ENCODE peak calls at places on chromosomes 6 and 20, in seven cellular contexts. One of them, this sample, is unnamed.

GRCh38 chr20:34512955-34513419 is 3.2 kb upstream of the DYNLRB1 start:
- DNase-seq in SK-N-SH: no peak
- DNase-seq in K562: no peak
- DNase-seq in HepG2: no peak
- DNase-seq in H1: no peak
- DNase-seq in HCT116: no peak
- DNase-seq in GM12878: no peak
- DNase-seq in this sample: no peak

GRCh38 chr20:43334080-43334479 is 123.6 kb upstream of the SRSF6 start:
- DNase-seq in HCT116: no peak
- DNase-seq in HepG2: no peak
- DNase-seq in K562: no peak
- DNase-seq in SK-N-SH: no peak
- DNase-seq in GM12878: no peak
- DNase-seq in H1: no peak
- DNase-seq in this sample: no peak

GRCh38 chr6:161029195-161029809 is 37.7 kb downstream of the MAP3K4 start:
- DNase-seq in HCT116: no peak
- DNase-seq in K562: no peak
- DNase-seq in SK-N-SH: no peak
- DNase-seq in HepG2: no peak
- DNase-seq in GM12878: peak
- DNase-seq in H1: no peak
- DNase-seq in this sample: no peak

GRCh38 chr6:55047433-55048044 is 126.8 kb upstream of the HCRTR2 start:
- DNase-seq in GM12878: no peak
- DNase-seq in SK-N-SH: no peak
- DNase-seq in HCT116: no peak
- DNase-seq in HepG2: no peak
- DNase-seq in H1: no peak
- DNase-seq in K562: no peak
- DNase-seq in this sample: no peak

GRCh38 chr6:112225691-112226090 is 28.7 kb downstream of the LAMA4 start:
- DNase-seq in HepG2: no peak
- DNase-seq in SK-N-SH: no peak
- DNase-seq in GM12878: no peak
- DNase-seq in K562: no peak
- DNase-seq in H1: no peak
- DNase-seq in HCT116: no peak
- DNase-seq in this sample: no peak

GRCh38 chr20:57707849-57708693 is 1.7 kb downstream of the PMEPA1 start:
- DNase-seq in HepG2: no peak
- DNase-seq in H1: no peak
- DNase-seq in K562: no peak
- DNase-seq in SK-N-SH: no peak
- DNase-seq in GM12878: no peak
- DNase-seq in HCT116: no peak
- DNase-seq in this sample: peak

GRCh38 chr6:65182681-65183080 is 524.3 kb downstream of the EYS start:
- DNase-seq in GM12878: no peak
- DNase-seq in K562: no peak
- DNase-seq in HepG2: no peak
- DNase-seq in HCT116: no peak
- DNase-seq in H1: no peak
- DNase-seq in SK-N-SH: no peak
- DNase-seq in this sample: no peak

GRCh38 chr6:79946773-79947190 is 571 bp downstream of the ELOVL4 start:
- DNase-seq in SK-N-SH: no peak
- DNase-seq in HCT116: no peak
- DNase-seq in H1: no peak
- DNase-seq in GM12878: no peak
- DNase-seq in K562: no peak
- DNase-seq in HepG2: no peak
- DNase-seq in this sample: no peak

GRCh38 chr20:8155229-8155628 is 23.2 kb downstream of the PLCB1 start:
- DNase-seq in GM12878: no peak
- DNase-seq in SK-N-SH: no peak
- DNase-seq in K562: no peak
- DNase-seq in HepG2: peak
- DNase-seq in HCT116: no peak
- DNase-seq in H1: no peak
- DNase-seq in this sample: no peak

GRCh38 chr6:160667854-160668481 is 3.9 kb upstream of the LPA start:
- DNase-seq in K562: peak
- DNase-seq in HCT116: peak
- DNase-seq in HepG2: peak
- DNase-seq in SK-N-SH: peak
- DNase-seq in H1: peak
- DNase-seq in GM12878: peak
- DNase-seq in this sample: peak

GRCh38 chr6:76250666-76251065 is 178.2 kb upstream of the IMPG1 start:
- DNase-seq in GM12878: no peak
- DNase-seq in K562: no peak
- DNase-seq in HepG2: no peak
- DNase-seq in SK-N-SH: no peak
- DNase-seq in HCT116: no peak
- DNase-seq in H1: no peak
- DNase-seq in this sample: no peak

GRCh38 chr6:70131528-70131927 is 171.4 kb downstream of the COL9A1 start:
- DNase-seq in K562: no peak
- DNase-seq in HCT116: no peak
- DNase-seq in HepG2: no peak
- DNase-seq in SK-N-SH: no peak
- DNase-seq in H1: no peak
- DNase-seq in GM12878: peak
- DNase-seq in this sample: no peak

GRCh38 chr20:38270869-38271608 is 10.5 kb upstream of the KIAA1755 start:
- DNase-seq in GM12878: no peak
- DNase-seq in H1: no peak
- DNase-seq in HCT116: peak
- DNase-seq in HepG2: no peak
- DNase-seq in K562: no peak
- DNase-seq in SK-N-SH: no peak
- DNase-seq in this sample: peak

GRCh38 chr20:62768815-62769287 is 27.4 kb upstream of the MRGBP start:
- DNase-seq in GM12878: no peak
- DNase-seq in H1: no peak
- DNase-seq in HepG2: no peak
- DNase-seq in HCT116: no peak
- DNase-seq in SK-N-SH: no peak
- DNase-seq in K562: no peak
- DNase-seq in this sample: peak

GRCh38 chr6:148406579-148407371 is 64.1 kb downstream of the SASH1 start:
- DNase-seq in HepG2: no peak
- DNase-seq in H1: no peak
- DNase-seq in GM12878: no peak
- DNase-seq in SK-N-SH: no peak
- DNase-seq in K562: no peak
- DNase-seq in HCT116: no peak
- DNase-seq in this sample: no peak

GRCh38 chr20:33875055-33875454 is 63.9 kb downstream of the CHMP4B start:
- DNase-seq in K562: no peak
- DNase-seq in GM12878: no peak
- DNase-seq in H1: no peak
- DNase-seq in HCT116: no peak
- DNase-seq in HepG2: no peak
- DNase-seq in SK-N-SH: no peak
- DNase-seq in this sample: no peak

GRCh38 chr20:56437196-56437960 is 25.3 kb downstream of the CASS4 start:
- DNase-seq in H1: no peak
- DNase-seq in HepG2: no peak
- DNase-seq in K562: no peak
- DNase-seq in GM12878: no peak
- DNase-seq in SK-N-SH: no peak
- DNase-seq in HCT116: no peak
- DNase-seq in this sample: no peak

GRCh38 chr6:64520050-64520449 is 884.4 kb downstream of the PHF3 start:
- DNase-seq in HepG2: no peak
- DNase-seq in K562: no peak
- DNase-seq in HCT116: no peak
- DNase-seq in SK-N-SH: no peak
- DNase-seq in GM12878: peak
- DNase-seq in H1: no peak
- DNase-seq in this sample: no peak

GRCh38 chr20:38143646-38144554 is 21.2 kb downstream of the TGM2 start:
- DNase-seq in GM12878: no peak
- DNase-seq in HCT116: no peak
- DNase-seq in HepG2: peak
- DNase-seq in K562: peak
- DNase-seq in SK-N-SH: peak
- DNase-seq in H1: no peak
- DNase-seq in this sample: peak

GRCh38 chr20:62938105-62938888 is at the start of gene GID8:
- DNase-seq in HCT116: no peak
- DNase-seq in HepG2: peak
- DNase-seq in SK-N-SH: no peak
- DNase-seq in GM12878: no peak
- DNase-seq in H1: no peak
- DNase-seq in K562: no peak
- DNase-seq in this sample: peak

GRCh38 chr6:69961251-69961650 is 94.9 kb downstream of the COL19A1 start:
- DNase-seq in HepG2: no peak
- DNase-seq in K562: no peak
- DNase-seq in H1: no peak
- DNase-seq in HCT116: no peak
- DNase-seq in GM12878: no peak
- DNase-seq in SK-N-SH: no peak
- DNase-seq in this sample: no peak

GRCh38 chr6:100176321-100176950 is 182.4 kb upstream of the MCHR2 start:
- DNase-seq in GM12878: no peak
- DNase-seq in HCT116: peak
- DNase-seq in SK-N-SH: no peak
- DNase-seq in K562: no peak
- DNase-seq in HepG2: peak
- DNase-seq in H1: no peak
- DNase-seq in this sample: peak

GRCh38 chr20:62769346-62770071 is 26.8 kb upstream of the MRGBP start:
- DNase-seq in K562: no peak
- DNase-seq in HCT116: no peak
- DNase-seq in GM12878: no peak
- DNase-seq in SK-N-SH: no peak
- DNase-seq in H1: no peak
- DNase-seq in HepG2: no peak
- DNase-seq in this sample: no peak

GRCh38 chr20:46954490-46955038 is 59.9 kb downstream of the EYA2 start:
- DNase-seq in SK-N-SH: no peak
- DNase-seq in HepG2: no peak
- DNase-seq in HCT116: no peak
- DNase-seq in K562: no peak
- DNase-seq in GM12878: no peak
- DNase-seq in H1: no peak
- DNase-seq in this sample: peak
- TF ChIP-seq JUND in SK-N-SH: no peak
- TF ChIP-seq JUND in HepG2: no peak
- TF ChIP-seq JUND in HCT116: no peak
- TF ChIP-seq JUND in K562: no peak
- TF ChIP-seq JUND in GM12878: no peak
- TF ChIP-seq JUND in H1: no peak
- TF ChIP-seq JUND in this sample: no peak

GRCh38 chr20:24673678-24674570 is 204.5 kb downstream of the SYNDIG1 start:
- DNase-seq in HepG2: no peak
- DNase-seq in SK-N-SH: no peak
- DNase-seq in HCT116: no peak
- DNase-seq in K562: no peak
- DNase-seq in H1: no peak
- DNase-seq in GM12878: no peak
- DNase-seq in this sample: no peak
- TF ChIP-seq JUND in HepG2: no peak
- TF ChIP-seq JUND in SK-N-SH: peak
- TF ChIP-seq JUND in HCT116: no peak
- TF ChIP-seq JUND in K562: no peak
- TF ChIP-seq JUND in H1: no peak
- TF ChIP-seq JUND in GM12878: no peak
- TF ChIP-seq JUND in this sample: no peak

DNA sequence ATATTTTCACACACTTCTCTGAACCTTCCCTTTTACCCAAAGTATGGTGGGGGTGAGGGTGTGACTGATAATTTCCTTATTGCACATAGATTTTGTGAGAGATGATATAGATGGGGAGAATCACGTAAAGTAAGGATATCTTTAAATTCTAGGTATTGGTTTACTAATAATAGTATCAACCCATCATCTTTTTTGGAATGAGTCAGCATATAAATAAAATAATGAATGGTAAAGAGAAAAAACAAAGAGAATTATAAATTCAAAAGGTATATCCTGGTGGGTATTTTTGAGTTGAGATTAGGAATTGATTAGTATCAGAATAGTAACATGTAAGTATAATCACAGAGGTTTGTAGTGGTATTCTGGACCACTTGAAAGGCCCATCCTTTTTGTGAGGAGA is 56.1 kb downstream of the MACROD2 start:
- DNase-seq in GM12878: no peak
- DNase-seq in H1: no peak
- DNase-seq in HepG2: no peak
- DNase-seq in K562: no peak
- DNase-seq in HCT116: no peak
- DNase-seq in SK-N-SH: no peak
- DNase-seq in this sample: no peak
- TF ChIP-seq JUND in GM12878: no peak
- TF ChIP-seq JUND in H1: no peak
- TF ChIP-seq JUND in HepG2: no peak
- TF ChIP-seq JUND in K562: no peak
- TF ChIP-seq JUND in HCT116: no peak
- TF ChIP-seq JUND in SK-N-SH: no peak
- TF ChIP-seq JUND in this sample: no peak

GRCh38 chr6:144047688-144048087 is 39.6 kb upstream of the PLAGL1 start:
- DNase-seq in K562: no peak
- DNase-seq in H1: no peak
- DNase-seq in HepG2: no peak
- DNase-seq in GM12878: no peak
- DNase-seq in SK-N-SH: no peak
- DNase-seq in HCT116: no peak
- DNase-seq in this sample: no peak
- TF ChIP-seq JUND in K562: no peak
- TF ChIP-seq JUND in H1: no peak
- TF ChIP-seq JUND in HepG2: no peak
- TF ChIP-seq JUND in GM12878: no peak
- TF ChIP-seq JUND in SK-N-SH: no peak
- TF ChIP-seq JUND in HCT116: no peak
- TF ChIP-seq JUND in this sample: no peak

DNA sequence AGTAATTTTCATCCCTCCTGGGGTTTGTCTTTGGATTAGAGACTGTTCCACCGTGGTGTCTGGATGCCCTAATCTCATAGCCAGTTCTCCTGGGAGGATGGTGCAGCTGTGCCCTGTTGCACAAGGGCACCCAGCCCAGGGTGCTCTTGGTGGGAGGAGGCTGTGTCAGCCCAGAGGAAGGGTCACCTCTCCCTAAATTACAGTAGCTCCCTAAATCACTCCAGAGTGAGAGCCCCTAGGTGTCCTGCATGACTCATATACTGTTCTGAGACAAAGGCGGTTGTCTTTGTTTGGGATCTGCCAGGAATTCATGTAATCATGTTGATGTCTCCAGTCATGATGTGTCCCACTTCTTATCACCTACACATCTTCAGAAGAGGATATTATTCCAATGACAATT is 19.7 kb downstream of the PERP start:
- DNase-seq in HepG2: peak
- DNase-seq in SK-N-SH: no peak
- DNase-seq in GM12878: no peak
- DNase-seq in K562: no peak
- DNase-seq in H1: no peak
- DNase-seq in HCT116: peak
- DNase-seq in this sample: no peak
- TF ChIP-seq JUND in HepG2: no peak
- TF ChIP-seq JUND in SK-N-SH: no peak
- TF ChIP-seq JUND in GM12878: no peak
- TF ChIP-seq JUND in K562: no peak
- TF ChIP-seq JUND in H1: peak
- TF ChIP-seq JUND in HCT116: peak
- TF ChIP-seq JUND in this sample: no peak